ENCODE peak calls at places on chromosomes 7 and 10, in eight cellular contexts. D, P, V, G, U, X, Q and J are unnamed samples.

GRCh38 chr7:155355176-155355575 is 57.5 kb downstream of the INSIG1 start:
- DNase-seq in V (no peak), Q (no peak), X (no peak), D (no peak), P (no peak), U (no peak), G (no peak), J (no peak)

GRCh38 chr7:4715385-4715770 is 33.3 kb downstream of the FOXK1 start:
- DNase-seq in U (no peak), V (no peak), P (no peak), D (peak; percentile 70), G (no peak), X (no peak), Q (peak; percentile 79), J (peak; percentile 32)

GRCh38 chr10:86753056-86753455 is 3.4 kb upstream of the BMPR1A start:
- DNase-seq in Q (no peak), U (no peak), D (no peak), P (no peak), G (no peak), V (no peak), X (no peak), J (no peak)

GRCh38 chr10:100724531-100725027 is 20.8 kb upstream of the PAX2 start:
- DNase-seq in P (no peak), Q (no peak), X (no peak), D (no peak), V (no peak), U (no peak), G (no peak), J (no peak)

GRCh38 chr10:123135415-123136141 is at the start of gene HMX3:
- DNase-seq in V (peak; percentile 57), G (no peak), D (no peak), X (peak; percentile 43), P (peak; percentile 31), U (peak; percentile 86), Q (no peak), J (no peak)

GRCh38 chr10:42490368-42490767 is 148.0 kb downstream of the ZNF33B start:
- DNase-seq in P (no peak), U (no peak), D (no peak), G (no peak), V (no peak), X (no peak), Q (no peak), J (no peak)

GRCh38 chr7:117248810-117249209 is 74.0 kb downstream of the WNT2 start:
- DNase-seq in Q (no peak), U (no peak), G (no peak), P (no peak), D (no peak), X (no peak), V (no peak), J (no peak)

GRCh38 chr7:96045919-96046318 is 273.6 kb downstream of the DYNC1I1 start:
- DNase-seq in D (no peak), X (no peak), G (no peak), P (no peak), U (no peak), Q (no peak), V (no peak), J (no peak)

GRCh38 chr10:11178606-11179221 is 161.0 kb downstream of the CELF2 start:
- DNase-seq in D (peak; percentile 37), U (no peak), V (no peak), G (peak; percentile 75), X (peak; percentile 80), P (no peak), Q (peak; percentile 61), J (peak; percentile 73)

GRCh38 chr10:25178411-25178810 is 3.6 kb downstream of the GPR158 start:
- DNase-seq in P (no peak), X (no peak), Q (no peak), U (no peak), G (no peak), V (no peak), D (no peak), J (no peak)

GRCh38 chr10:75546004-75546403 is 114.6 kb downstream of the LRMDA start:
- DNase-seq in Q (no peak), P (no peak), D (no peak), G (no peak), U (no peak), X (no peak), V (no peak), J (no peak)

GRCh38 chr7:8284606-8285005 is 22.6 kb upstream of the ICA1 start:
- DNase-seq in G (no peak), V (no peak), D (no peak), X (no peak), P (no peak), U (no peak), Q (no peak), J (peak; percentile 64)

GRCh38 chr10:129320340-129320739 is 146.7 kb upstream of the MGMT start:
- DNase-seq in V (no peak), G (no peak), Q (no peak), X (no peak), U (no peak), D (no peak), P (no peak), J (no peak)

GRCh38 chr10:5663692-5664427 is 2.5 kb downstream of the ASB13 start:
- DNase-seq in G (no peak), V (peak; percentile 39), P (peak; percentile 36), D (no peak), X (no peak), U (no peak), Q (no peak), J (no peak)

GRCh38 chr7:128197989-128198580 is 43.0 kb upstream of the LEP start:
- DNase-seq in V (no peak), U (no peak), P (no peak), Q (no peak), D (no peak), G (no peak), X (no peak), J (no peak)

GRCh38 chr10:3395041-3395440 is 222.5 kb upstream of the PITRM1 start:
- DNase-seq in V (no peak), Q (no peak), U (no peak), P (no peak), G (no peak), X (no peak), D (no peak), J (no peak)

GRCh38 chr7:4871056-4871680 is 9.3 kb upstream of the PAPOLB start:
- DNase-seq in G (no peak), U (no peak), X (no peak), Q (no peak), V (no peak), D (no peak), P (no peak), J (no peak)

GRCh38 chr10:127228195-127228785 is 31.9 kb upstream of the INSYN2A start:
- DNase-seq in G (no peak), D (no peak), Q (no peak), V (no peak), X (no peak), P (no peak), U (no peak), J (no peak)